ENCODE peak calls at places on chromosomes 12 and 14, in ten cellular contexts. S is NCI-H226; W is WERI-Rb-1; G is stomach; K is smooth muscle cell of the brain vasculature; F is naive B cell; D is coronary artery; Q is colonic mucosa; A is activated CD8-positive, alpha-beta memory T cell treated with anti-CD3 and anti-CD28 coated beads for 24 hours; Y is body of pancreas. L is an unnamed sample.

GRCh38 chr12:4290011-4290790 is 16.6 kb downstream of the CCND2 start:
- DNase-seq in S (no peak), W (no peak), G (no peak), K (no peak), F (no peak), D (no peak), Q (no peak), A (peak), Y (no peak), L (no peak)

GRCh38 chr12:28457785-28458184 is 267.5 kb downstream of the CCDC91 start:
- DNase-seq in S (no peak), W (no peak), G (no peak), K (no peak), F (no peak), D (no peak), Q (no peak), A (no peak), Y (no peak), L (no peak)

GRCh38 chr12:75774309-75775052 is 257.1 kb downstream of the PHLDA1 start:
- DNase-seq in S (no peak), W (no peak), G (no peak), K (no peak), F (no peak), D (no peak), Q (no peak), A (no peak), Y (no peak), L (no peak)

GRCh38 chr12:68633614-68634558 is 23.2 kb downstream of the RAP1B start:
- DNase-seq in S (no peak), W (no peak), G (no peak), K (no peak), F (peak), D (no peak), Q (no peak), A (no peak), Y (no peak), L (no peak)

GRCh38 chr14:90168425-90169105 is 87.8 kb upstream of the PSMC1 start:
- DNase-seq in S (peak), W (no peak), G (no peak), K (no peak), F (no peak), D (no peak), Q (no peak), A (no peak), Y (no peak), L (no peak)

GRCh38 chr12:6831021-6831420 is 2.8 kb downstream of the P3H3 start:
- DNase-seq in S (no peak), W (no peak), G (no peak), K (no peak), F (no peak), D (no peak), Q (no peak), A (no peak), Y (no peak), L (no peak)

GRCh38 chr12:93802698-93803097 is 125.5 kb downstream of the CRADD start:
- DNase-seq in S (no peak), W (no peak), G (no peak), K (no peak), F (no peak), D (no peak), Q (no peak), A (no peak), Y (no peak), L (no peak)

GRCh38 chr12:6078378-6079083 is 45.9 kb downstream of the VWF start:
- DNase-seq in S (no peak), W (no peak), G (no peak), K (no peak), F (no peak), D (no peak), Q (no peak), A (no peak), Y (no peak), L (no peak)

GRCh38 chr12:7879246-7879645 is 6.5 kb upstream of the SLC2A14 start:
- DNase-seq in S (no peak), W (no peak), G (no peak), K (no peak), F (no peak), D (no peak), Q (no peak), A (no peak), Y (no peak), L (no peak)

GRCh38 chr12:14410841-14411569 is 45.5 kb downstream of the ATF7IP start:
- DNase-seq in S (peak), W (no peak), G (no peak), K (no peak), F (no peak), D (no peak), Q (no peak), A (no peak), Y (no peak), L (no peak)

GRCh38 chr12:114841557-114842251 is 157.7 kb upstream of the TBX3 start:
- DNase-seq in S (no peak), W (no peak), G (no peak), K (no peak), F (no peak), D (no peak), Q (no peak), A (no peak), Y (no peak), L (no peak)

GRCh38 chr12:92141585-92142244 is 3.9 kb downstream of the BTG1 start:
- DNase-seq in S (no peak), W (no peak), G (no peak), K (no peak), F (peak), D (no peak), Q (no peak), A (no peak), Y (no peak), L (no peak)

GRCh38 chr14:64303471-64303917 is 9.3 kb upstream of the ESR2 start:
- DNase-seq in S (peak), W (no peak), G (no peak), K (no peak), F (peak), D (no peak), Q (no peak), A (peak), Y (no peak), L (no peak)

GRCh38 chr12:55957106-55957859 is 8.6 kb downstream of the PMEL start:
- DNase-seq in S (no peak), W (no peak), G (peak), K (no peak), F (no peak), D (no peak), Q (peak), A (no peak), Y (peak), L (no peak)

GRCh38 chr14:28023853-28024252 is 742.7 kb upstream of the FOXG1 start:
- DNase-seq in S (no peak), W (no peak), G (no peak), K (no peak), F (no peak), D (no peak), Q (no peak), A (no peak), Y (no peak), L (no peak)

GRCh38 chr12:64618953-64619590 is 8.8 kb downstream of the RASSF3 start:
- DNase-seq in S (peak), W (no peak), G (no peak), K (no peak), F (peak), D (peak), Q (no peak), A (no peak), Y (no peak), L (no peak)

GRCh38 chr14:105087963-105088811 is 23.0 kb upstream of the GPR132 start:
- DNase-seq in S (peak), W (no peak), G (peak), K (no peak), F (no peak), D (peak), Q (peak), A (no peak), Y (peak), L (no peak)

GRCh38 chr14:73909681-73910080 is 23.0 kb downstream of the ZNF410 start:
- DNase-seq in S (no peak), W (no peak), G (no peak), K (no peak), F (no peak), D (no peak), Q (no peak), A (no peak), Y (no peak), L (no peak)

GRCh38 chr14:59093889-59094288 is 94.6 kb upstream of the DAAM1 start:
- DNase-seq in S (no peak), W (no peak), G (no peak), K (no peak), F (no peak), D (no peak), Q (no peak), A (no peak), Y (no peak), L (no peak)